ENCODE peak calls at places on chromosomes 11 and 22, in six cellular contexts. T is mesenchymal stem cell; Y is NCI-H1417 treated with DMSO at 0.1 percent for 48 hours; P is stimulated activated CD8-positive, alpha-beta memory T cell treated with anti-CD3 and anti-CD28 coated beads, Interleukin-7, amount 100 ng/mL, for 48 hours; D is Right ventricle myocardium inferior; M is activated T-cell treated with anti-CD3 and anti-CD28 coated beads for 24 hours. I is an unnamed sample.

GRCh38 chr22:29202231-29203192 is 3.2 kb upstream of the EMID1 start:
- DNase-seq in T (peak), Y (no peak), P (peak), D (peak), M (peak), I (peak)

GRCh38 chr11:23232652-23233051 is 372.4 kb upstream of the CCDC179 start:
- DNase-seq in T (no peak), Y (no peak), P (no peak), D (no peak), M (no peak), I (no peak)

GRCh38 chr22:29748248-29748893 is 18.4 kb downstream of the ZMAT5 start:
- DNase-seq in T (no peak), Y (no peak), P (no peak), D (no peak), M (no peak), I (no peak)

GRCh38 chr11:19419813-19420212 is 179.1 kb upstream of the E2F8 start:
- DNase-seq in T (peak), Y (no peak), P (no peak), D (no peak), M (no peak), I (no peak)

GRCh38 chr22:49735411-49736311 is 92.0 kb downstream of the BRD1 start:
- DNase-seq in T (no peak), Y (no peak), P (no peak), D (no peak), M (no peak), I (no peak)

GRCh38 chr11:106594751-106595351 is 423.4 kb downstream of the GUCY1A2 start:
- DNase-seq in T (no peak), Y (peak), P (no peak), D (no peak), M (no peak), I (no peak)

GRCh38 chr22:46742576-46743221 is 4.6 kb upstream of the CERK start:
- DNase-seq in T (no peak), Y (no peak), P (no peak), D (peak), M (no peak), I (no peak)

GRCh38 chr11:90556612-90557011 is 333.8 kb upstream of the CHORDC1 start:
- DNase-seq in T (no peak), Y (no peak), P (no peak), D (no peak), M (no peak), I (no peak)

GRCh38 chr11:106306942-106307341 is 229.5 kb downstream of the AASDHPPT start:
- DNase-seq in T (no peak), Y (no peak), P (no peak), D (no peak), M (no peak), I (no peak)

GRCh38 chr11:68150029-68150428 is 28.8 kb upstream of the CHKA start:
- DNase-seq in T (peak), Y (no peak), P (no peak), D (no peak), M (no peak), I (no peak)

GRCh38 chr11:17439316-17439782 is 37.3 kb downstream of the ABCC8 start:
- DNase-seq in T (no peak), Y (peak), P (no peak), D (no peak), M (no peak), I (no peak)

GRCh38 chr11:120467627-120468026 is 43.9 kb upstream of the GRIK4 start:
- DNase-seq in T (no peak), Y (no peak), P (no peak), D (no peak), M (no peak), I (no peak)

GRCh38 chr22:30036656-30037055 is 43.6 kb upstream of the HORMAD2 start:
- DNase-seq in T (peak), Y (no peak), P (no peak), D (no peak), M (no peak), I (no peak)

GRCh38 chr11:2664331-2664730 is 35.5 kb downstream of the KCNQ1OT1 start:
- DNase-seq in T (no peak), Y (no peak), P (no peak), D (no peak), M (no peak), I (no peak)

GRCh38 chr11:121578216-121579063 is 125.7 kb upstream of the SORL1-AS1 start:
- DNase-seq in T (peak), Y (no peak), P (no peak), D (no peak), M (no peak), I (no peak)

GRCh38 chr11:45928535-45929215 is 6.2 kb downstream of the LARGE2 start:
- DNase-seq in T (no peak), Y (no peak), P (no peak), D (no peak), M (no peak), I (no peak)

GRCh38 chr22:17912942-17913704 is 111.2 kb downstream of the MICAL3 start:
- DNase-seq in T (no peak), Y (no peak), P (no peak), D (no peak), M (no peak), I (no peak)

GRCh38 chr11:78575478-78575877 is 814 bp upstream of the NARS2 start:
- DNase-seq in T (no peak), Y (no peak), P (no peak), D (no peak), M (no peak), I (no peak)

GRCh38 chr22:39185601-39186012 is 33.1 kb upstream of the CBX7 start:
- DNase-seq in T (peak), Y (no peak), P (no peak), D (peak), M (no peak), I (no peak)

I was measured in stimulated activated naive B cell treated with anti-CD40 and anti-IgM and Interleukin-4, amounts not matched to agents 10 μg/mL and 1 μg/mL and 100 μg/mL, for 72 hours.